ENCODE peak calls at places on chromosome 9, in five cellular contexts. E is activated T-cell treated with anti-CD3 and anti-CD28 coated beads for 24 hours; A is activated naive CD8-positive, alpha-beta T cell treated with anti-CD3 and anti-CD28 coated beads for 36 hours; U is A549; W is adipocyte. I is an unnamed sample.

GRCh38 chr9:114504341-114505186 is 709 bp downstream of the WHRN start:
- DNase-seq in E (no peak), A (peak), U (peak), W (peak), I (peak)

GRCh38 chr9:114362394-114362793 is 25.4 kb downstream of the AKNA start:
- DNase-seq in E (no peak), A (no peak), U (no peak), W (no peak), I (no peak)

GRCh38 chr9:11340656-11341055 is 727.9 kb upstream of the PTPRD start:
- DNase-seq in E (no peak), A (no peak), U (no peak), W (no peak), I (no peak)

GRCh38 chr9:16515879-16516289 is 354.6 kb downstream of the BNC2 start:
- DNase-seq in E (no peak), A (no peak), U (peak), W (peak), I (no peak)

GRCh38 chr9:98781588-98782383 is 14.6 kb downstream of the ANKS6 start:
- DNase-seq in E (no peak), A (no peak), U (peak), W (no peak), I (no peak)

GRCh38 chr9:116070256-116070914 is 83.2 kb upstream of the PAPPA start:
- DNase-seq in E (no peak), A (no peak), U (no peak), W (no peak), I (no peak)

GRCh38 chr9:129624947-129625346 is 1.0 kb upstream of the NTMT1 start:
- DNase-seq in E (no peak), A (no peak), U (no peak), W (no peak), I (peak)

GRCh38 chr9:75615284-75615683 is 275.2 kb upstream of the PCSK5 start:
- DNase-seq in E (no peak), A (no peak), U (no peak), W (no peak), I (no peak)

GRCh38 chr9:99231708-99232107 is 9.6 kb downstream of the SEC61B start:
- DNase-seq in E (no peak), A (peak), U (peak), W (peak), I (peak)

GRCh38 chr9:125376261-125377226 is 114.9 kb downstream of the GAPVD1 start:
- DNase-seq in E (no peak), A (no peak), U (no peak), W (no peak), I (no peak)

GRCh38 chr9:97980479-97980803 is 2.7 kb upstream of the ANP32B start:
- DNase-seq in E (no peak), A (no peak), U (no peak), W (no peak), I (no peak)

GRCh38 chr9:36008774-36009300 is 27.9 kb upstream of the RECK start:
- DNase-seq in E (peak), A (peak), U (peak), W (peak), I (peak)

GRCh38 chr9:115404311-115404710 is 286.4 kb upstream of the TNC start:
- DNase-seq in E (no peak), A (no peak), U (no peak), W (peak), I (no peak)